ENCODE peak calls at places on chromosomes 2 and 18, in four cellular contexts. One of them, this sample, is unnamed.
A peak's percentile ranks its signal among the peaks of the same experiment; 100 is the strongest.

GRCh38 chr2:230052299-230052698 is 16.4 kb downstream of the SLC16A14 start:
- DNase-seq in BJ: no peak
- DNase-seq in psoas muscle: no peak
- DNase-seq in activated B cell treated with CpG ODN at 0.5 μM for 24 hours: no peak
- DNase-seq in this sample: no peak

GRCh38 chr2:230757476-230757875 is 44.8 kb downstream of the CAB39 start:
- DNase-seq in psoas muscle: no peak
- DNase-seq in activated B cell treated with CpG ODN at 0.5 μM for 24 hours: no peak
- DNase-seq in BJ: peak; percentile 82
- DNase-seq in this sample: no peak

GRCh38 chr2:101770672-101771071 is 73.2 kb downstream of the MAP4K4 start:
- DNase-seq in activated B cell treated with CpG ODN at 0.5 μM for 24 hours: no peak
- DNase-seq in BJ: no peak
- DNase-seq in psoas muscle: no peak
- DNase-seq in this sample: no peak

GRCh38 chr2:28683100-28683706 is 68.4 kb upstream of the PPP1CB start:
- DNase-seq in psoas muscle: peak; percentile 94
- DNase-seq in BJ: no peak
- DNase-seq in activated B cell treated with CpG ODN at 0.5 μM for 24 hours: no peak
- DNase-seq in this sample: peak; percentile 18

GRCh38 chr2:47221956-47222355 is 66.8 kb upstream of the STPG4 start:
- DNase-seq in activated B cell treated with CpG ODN at 0.5 μM for 24 hours: no peak
- DNase-seq in BJ: no peak
- DNase-seq in psoas muscle: no peak
- DNase-seq in this sample: no peak

GRCh38 chr2:190119257-190119656 is 56.7 kb upstream of the MSTN start:
- DNase-seq in BJ: no peak
- DNase-seq in activated B cell treated with CpG ODN at 0.5 μM for 24 hours: no peak
- DNase-seq in psoas muscle: no peak
- DNase-seq in this sample: peak; percentile 11

GRCh38 chr18:48808476-48808875 is 142.3 kb downstream of the SMAD7 start:
- DNase-seq in activated B cell treated with CpG ODN at 0.5 μM for 24 hours: no peak
- DNase-seq in BJ: no peak
- DNase-seq in psoas muscle: no peak
- DNase-seq in this sample: no peak

GRCh38 chr18:10437837-10438236 is 16.6 kb upstream of the APCDD1 start:
- DNase-seq in psoas muscle: no peak
- DNase-seq in activated B cell treated with CpG ODN at 0.5 μM for 24 hours: no peak
- DNase-seq in BJ: no peak
- DNase-seq in this sample: no peak

GRCh38 chr2:21175895-21176646 is 52.3 kb downstream of the TDRD15 start:
- DNase-seq in psoas muscle: no peak
- DNase-seq in activated B cell treated with CpG ODN at 0.5 μM for 24 hours: no peak
- DNase-seq in BJ: no peak
- DNase-seq in this sample: no peak

GRCh38 chr2:196176142-196176738 is 4.9 kb upstream of the STK17B start:
- DNase-seq in activated B cell treated with CpG ODN at 0.5 μM for 24 hours: peak; percentile 73
- DNase-seq in psoas muscle: no peak
- DNase-seq in BJ: no peak
- DNase-seq in this sample: no peak

GRCh38 chr2:7685342-7686015 is 768.3 kb downstream of the RNF144A start:
- DNase-seq in activated B cell treated with CpG ODN at 0.5 μM for 24 hours: no peak
- DNase-seq in psoas muscle: no peak
- DNase-seq in BJ: peak; percentile 69
- DNase-seq in this sample: no peak

GRCh38 chr2:11839916-11840315 is 93.5 kb downstream of the LPIN1 start:
- DNase-seq in activated B cell treated with CpG ODN at 0.5 μM for 24 hours: no peak
- DNase-seq in BJ: no peak
- DNase-seq in psoas muscle: no peak
- DNase-seq in this sample: no peak

GRCh38 chr2:71743995-71744675 is 290.8 kb downstream of the DYSF start:
- DNase-seq in BJ: no peak
- DNase-seq in activated B cell treated with CpG ODN at 0.5 μM for 24 hours: no peak
- DNase-seq in psoas muscle: peak; percentile 82
- DNase-seq in this sample: no peak

GRCh38 chr18:77818328-77818727 is 568.7 kb downstream of the GALR1 start:
- DNase-seq in psoas muscle: no peak
- DNase-seq in BJ: no peak
- DNase-seq in activated B cell treated with CpG ODN at 0.5 μM for 24 hours: no peak
- DNase-seq in this sample: no peak

GRCh38 chr2:84807063-84807485 is 73.8 kb downstream of the TRABD2A start:
- DNase-seq in activated B cell treated with CpG ODN at 0.5 μM for 24 hours: no peak
- DNase-seq in BJ: peak; percentile 97
- DNase-seq in psoas muscle: no peak
- DNase-seq in this sample: no peak

GRCh38 chr18:46920067-46920466 is 2.7 kb downstream of the KATNAL2 start:
- DNase-seq in BJ: no peak
- DNase-seq in activated B cell treated with CpG ODN at 0.5 μM for 24 hours: no peak
- DNase-seq in psoas muscle: no peak
- DNase-seq in this sample: no peak

GRCh38 chr18:13321923-13322322 is 103.4 kb downstream of the LDLRAD4 start:
- DNase-seq in activated B cell treated with CpG ODN at 0.5 μM for 24 hours: no peak
- DNase-seq in BJ: no peak
- DNase-seq in psoas muscle: no peak
- DNase-seq in this sample: no peak

GRCh38 chr2:218878941-218879761 is 1.5 kb upstream of the WNT10A start:
- DNase-seq in BJ: no peak
- DNase-seq in activated B cell treated with CpG ODN at 0.5 μM for 24 hours: no peak
- DNase-seq in psoas muscle: peak; percentile 33
- DNase-seq in this sample: no peak

GRCh38 chr18:10926565-10927194 is 222.7 kb downstream of the PIEZO2 start:
- DNase-seq in psoas muscle: no peak
- DNase-seq in activated B cell treated with CpG ODN at 0.5 μM for 24 hours: no peak
- DNase-seq in BJ: no peak
- DNase-seq in this sample: no peak

GRCh38 chr18:41618135-41618534 is 336.9 kb upstream of the PIK3C3 start:
- DNase-seq in psoas muscle: no peak
- DNase-seq in BJ: no peak
- DNase-seq in activated B cell treated with CpG ODN at 0.5 μM for 24 hours: no peak
- DNase-seq in this sample: no peak

GRCh38 chr18:923144-923543 is 18.5 kb downstream of the ADCYAP1 start:
- DNase-seq in psoas muscle: no peak
- DNase-seq in activated B cell treated with CpG ODN at 0.5 μM for 24 hours: no peak
- DNase-seq in BJ: no peak
- DNase-seq in this sample: no peak

GRCh38 chr2:197309369-197310231 is 980 bp downstream of the ANKRD44 start:
- DNase-seq in BJ: no peak
- DNase-seq in activated B cell treated with CpG ODN at 0.5 μM for 24 hours: peak; percentile 49
- DNase-seq in psoas muscle: peak; percentile 59
- DNase-seq in this sample: peak; percentile 12

GRCh38 chr18:49601211-49601610 is 39.4 kb downstream of the LIPG start:
- DNase-seq in activated B cell treated with CpG ODN at 0.5 μM for 24 hours: no peak
- DNase-seq in BJ: no peak
- DNase-seq in psoas muscle: no peak
- DNase-seq in this sample: no peak

DNA sequence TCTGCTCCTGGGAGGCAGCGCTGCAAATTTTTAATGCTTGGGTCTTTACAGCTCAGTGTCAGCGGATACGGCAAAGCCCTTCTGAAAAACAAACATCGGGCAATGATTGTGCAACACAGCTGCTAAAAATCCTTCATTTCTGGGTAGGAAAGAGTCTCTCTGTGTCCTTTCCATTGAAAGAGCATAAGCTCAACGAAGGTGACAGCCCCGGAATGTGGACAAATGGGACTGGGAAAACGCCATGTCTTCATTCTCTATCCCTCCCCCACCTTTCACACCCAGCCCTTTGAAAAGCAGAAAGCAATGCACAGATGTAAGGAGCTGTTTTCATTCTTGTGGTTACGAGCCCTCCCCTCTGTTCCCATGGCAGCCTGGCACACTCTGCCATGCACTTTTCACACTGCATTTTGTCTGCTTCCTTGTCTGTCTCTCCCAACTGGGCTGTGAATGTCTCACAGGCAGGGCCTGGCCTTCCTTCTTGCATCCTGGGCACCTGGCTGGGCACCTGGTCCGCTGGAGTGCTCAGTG is 16.1 kb downstream of the TMEM177 start:
- DNase-seq in psoas muscle: no peak
- DNase-seq in BJ: peak; percentile 16
- DNase-seq in activated B cell treated with CpG ODN at 0.5 μM for 24 hours: no peak
- DNase-seq in this sample: no peak
- TF ChIP-seq CTCF in psoas muscle: no peak
- TF ChIP-seq CTCF in BJ: no peak
- TF ChIP-seq CTCF in activated B cell treated with CpG ODN at 0.5 μM for 24 hours: no peak
- TF ChIP-seq CTCF in this sample: no peak

GRCh38 chr2:147451131-147451530 is 393.7 kb upstream of the ACVR2A start:
- DNase-seq in BJ: no peak
- DNase-seq in activated B cell treated with CpG ODN at 0.5 μM for 24 hours: no peak
- DNase-seq in psoas muscle: no peak
- DNase-seq in this sample: no peak

GRCh38 chr2:147449323-147450080 is 395.3 kb upstream of the ACVR2A start:
- DNase-seq in psoas muscle: no peak
- DNase-seq in BJ: no peak
- DNase-seq in activated B cell treated with CpG ODN at 0.5 μM for 24 hours: no peak
- DNase-seq in this sample: no peak

GRCh38 chr2:147451902-147452515 is 392.8 kb upstream of the ACVR2A start:
- DNase-seq in psoas muscle: no peak
- DNase-seq in BJ: no peak
- DNase-seq in activated B cell treated with CpG ODN at 0.5 μM for 24 hours: no peak
- DNase-seq in this sample: no peak

DNA sequence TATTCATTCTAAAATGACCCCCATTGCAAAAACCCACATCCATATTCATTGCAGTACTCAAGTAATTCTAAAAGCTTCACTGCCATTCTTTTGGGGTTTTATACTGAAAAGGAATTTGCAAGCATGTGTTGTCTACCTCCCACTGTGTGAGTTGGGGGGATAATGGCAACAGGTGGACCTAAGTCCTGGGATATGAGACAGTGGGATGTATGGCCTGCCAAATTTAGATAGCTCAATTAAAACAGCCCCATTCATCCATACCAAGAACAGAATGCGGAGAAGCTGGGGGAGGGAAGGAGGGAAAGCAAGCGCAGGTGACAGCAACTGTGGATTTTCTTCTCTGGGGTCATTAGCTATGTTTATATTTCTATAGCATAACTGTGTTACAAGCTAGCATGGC is 394.2 kb upstream of the ACVR2A start:
- DNase-seq in activated B cell treated with CpG ODN at 0.5 μM for 24 hours: no peak
- DNase-seq in psoas muscle: no peak
- DNase-seq in BJ: no peak
- DNase-seq in this sample: no peak
- TF ChIP-seq CTCF in activated B cell treated with CpG ODN at 0.5 μM for 24 hours: no peak
- TF ChIP-seq CTCF in psoas muscle: no peak
- TF ChIP-seq CTCF in BJ: no peak
- TF ChIP-seq CTCF in this sample: no peak

GRCh38 chr2:121096611-121097010 is 188.4 kb downstream of the TFCP2L1 start:
- DNase-seq in BJ: no peak
- DNase-seq in activated B cell treated with CpG ODN at 0.5 μM for 24 hours: no peak
- DNase-seq in psoas muscle: no peak
- DNase-seq in this sample: no peak

GRCh38 chr2:121098556-121098955 is 186.4 kb downstream of the TFCP2L1 start:
- DNase-seq in BJ: no peak
- DNase-seq in psoas muscle: no peak
- DNase-seq in activated B cell treated with CpG ODN at 0.5 μM for 24 hours: no peak
- DNase-seq in this sample: no peak

GRCh38 chr2:121102949-121103348 is 182.1 kb downstream of the TFCP2L1 start:
- DNase-seq in BJ: no peak
- DNase-seq in psoas muscle: no peak
- DNase-seq in activated B cell treated with CpG ODN at 0.5 μM for 24 hours: no peak
- DNase-seq in this sample: no peak

GRCh38 chr2:121101093-121101715 is 183.8 kb downstream of the TFCP2L1 start:
- DNase-seq in BJ: no peak
- DNase-seq in psoas muscle: no peak
- DNase-seq in activated B cell treated with CpG ODN at 0.5 μM for 24 hours: no peak
- DNase-seq in this sample: no peak

DNA sequence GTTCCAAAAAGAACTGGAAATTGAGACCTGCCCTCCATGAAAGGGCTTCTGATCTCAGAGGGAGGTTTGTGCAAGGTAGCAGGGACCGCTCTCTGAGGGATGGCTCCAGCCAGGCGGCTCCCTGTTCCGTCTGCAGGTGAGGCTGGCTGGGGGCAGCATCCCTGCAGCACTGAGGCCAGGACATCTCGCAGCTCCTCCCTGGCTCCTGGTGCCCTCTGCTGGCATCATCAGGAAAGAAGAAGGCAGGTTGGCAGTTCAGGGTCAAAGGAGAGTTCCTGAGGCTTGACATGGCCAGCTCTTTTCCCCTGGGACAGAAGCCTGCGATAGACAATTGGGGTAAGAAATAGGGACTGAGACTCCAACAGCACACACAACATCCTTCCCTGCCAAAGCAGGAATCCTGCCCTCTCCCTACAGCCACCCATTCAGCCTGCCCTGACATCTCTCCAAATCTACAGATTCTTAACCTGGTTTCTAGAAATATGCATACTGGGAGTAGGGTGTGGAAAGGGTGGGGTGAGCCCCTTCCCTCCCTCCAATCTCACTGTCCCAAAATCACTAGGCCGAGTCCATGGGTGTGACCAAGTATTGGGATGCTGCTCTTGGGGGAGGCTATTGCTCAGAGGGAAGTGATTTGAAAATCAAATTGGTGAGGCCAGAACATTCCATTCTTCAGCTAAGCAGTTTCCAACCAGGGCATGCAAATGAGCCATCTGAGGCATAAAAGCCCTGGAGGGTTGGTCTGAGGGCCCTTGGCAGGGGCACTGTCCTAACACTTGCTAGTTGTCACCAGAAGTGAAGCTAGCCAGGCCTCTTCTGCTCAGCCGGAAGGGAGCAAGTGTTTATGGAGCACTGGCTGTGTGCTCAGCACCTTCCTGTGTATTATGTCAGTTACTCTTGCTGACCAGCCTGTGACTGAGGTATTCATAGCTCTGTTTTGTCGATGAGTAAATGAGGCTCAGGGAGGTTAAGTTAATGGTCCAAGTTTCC is 185.4 kb downstream of the TFCP2L1 start:
- DNase-seq in activated B cell treated with CpG ODN at 0.5 μM for 24 hours: no peak
- DNase-seq in BJ: no peak
- DNase-seq in psoas muscle: no peak
- DNase-seq in this sample: no peak
- TF ChIP-seq CTCF in activated B cell treated with CpG ODN at 0.5 μM for 24 hours: no peak
- TF ChIP-seq CTCF in BJ: peak; percentile 57
- TF ChIP-seq CTCF in psoas muscle: peak; percentile 11
- TF ChIP-seq CTCF in this sample: peak; percentile 31

GRCh38 chr2:193695367-193695766 is 1500.6 kb upstream of the TMEFF2 start:
- DNase-seq in psoas muscle: no peak
- DNase-seq in BJ: no peak
- DNase-seq in activated B cell treated with CpG ODN at 0.5 μM for 24 hours: no peak
- DNase-seq in this sample: no peak
- TF ChIP-seq CTCF in psoas muscle: no peak
- TF ChIP-seq CTCF in BJ: no peak
- TF ChIP-seq CTCF in activated B cell treated with CpG ODN at 0.5 μM for 24 hours: no peak
- TF ChIP-seq CTCF in this sample: peak; percentile 53

GRCh38 chr2:128199141-128199540 is 108.1 kb downstream of the UGGT1 start:
- DNase-seq in BJ: no peak
- DNase-seq in activated B cell treated with CpG ODN at 0.5 μM for 24 hours: no peak
- DNase-seq in psoas muscle: no peak
- DNase-seq in this sample: no peak

GRCh38 chr2:128196026-128196822 is 105.2 kb downstream of the UGGT1 start:
- DNase-seq in BJ: no peak
- DNase-seq in psoas muscle: no peak
- DNase-seq in activated B cell treated with CpG ODN at 0.5 μM for 24 hours: no peak
- DNase-seq in this sample: no peak

GRCh38 chr2:128197059-128197458 is 106.1 kb downstream of the UGGT1 start:
- DNase-seq in BJ: no peak
- DNase-seq in psoas muscle: no peak
- DNase-seq in activated B cell treated with CpG ODN at 0.5 μM for 24 hours: no peak
- DNase-seq in this sample: no peak

GRCh38 chr2:128198666-128199065 is 107.7 kb downstream of the UGGT1 start:
- DNase-seq in activated B cell treated with CpG ODN at 0.5 μM for 24 hours: no peak
- DNase-seq in BJ: no peak
- DNase-seq in psoas muscle: no peak
- DNase-seq in this sample: no peak

GRCh38 chr2:128195435-128195984 is 104.5 kb downstream of the UGGT1 start:
- DNase-seq in BJ: no peak
- DNase-seq in psoas muscle: no peak
- DNase-seq in activated B cell treated with CpG ODN at 0.5 μM for 24 hours: no peak
- DNase-seq in this sample: no peak
- TF ChIP-seq CTCF in BJ: no peak
- TF ChIP-seq CTCF in psoas muscle: no peak
- TF ChIP-seq CTCF in activated B cell treated with CpG ODN at 0.5 μM for 24 hours: no peak
- TF ChIP-seq CTCF in this sample: no peak